ENCODE peak calls at places on chromosomes 11 and 22, in four cellular contexts. One of them, this sample, is unnamed.

GRCh38 chr11:66674964-66675602 is 2.6 kb downstream of the RBM4B start:
- DNase-seq in SK-MEL-5: no peak
- DNase-seq in NCI-H345: peak; percentile 29
- DNase-seq in A172: no peak
- DNase-seq in this sample: no peak

GRCh38 chr11:57224537-57224936 is 12.5 kb downstream of the APLNR start:
- DNase-seq in SK-MEL-5: no peak
- DNase-seq in NCI-H345: no peak
- DNase-seq in A172: peak; percentile 59
- DNase-seq in this sample: no peak

GRCh38 chr11:69127091-69127850 is 28.5 kb upstream of the SMIM38 start:
- DNase-seq in SK-MEL-5: no peak
- DNase-seq in NCI-H345: no peak
- DNase-seq in A172: no peak
- DNase-seq in this sample: no peak

GRCh38 chr11:110019659-110020058 is 73.5 kb upstream of the ZC3H12C start:
- DNase-seq in SK-MEL-5: no peak
- DNase-seq in NCI-H345: no peak
- DNase-seq in A172: no peak
- DNase-seq in this sample: no peak

GRCh38 chr22:40251106-40251505 is 73.4 kb downstream of the TNRC6B start:
- DNase-seq in SK-MEL-5: no peak
- DNase-seq in NCI-H345: no peak
- DNase-seq in A172: no peak
- DNase-seq in this sample: no peak

GRCh38 chr11:61833478-61833877 is 5.4 kb downstream of the FADS2 start:
- DNase-seq in SK-MEL-5: no peak
- DNase-seq in NCI-H345: peak; percentile 79
- DNase-seq in A172: no peak
- DNase-seq in this sample: no peak

GRCh38 chr11:102476812-102477211 is 24.2 kb upstream of the TMEM123 start:
- DNase-seq in SK-MEL-5: peak; percentile 67
- DNase-seq in NCI-H345: peak; percentile 39
- DNase-seq in A172: no peak
- DNase-seq in this sample: peak; percentile 31

GRCh38 chr11:94546886-94547285 is 3.2 kb downstream of the FUT4 start:
- DNase-seq in SK-MEL-5: no peak
- DNase-seq in NCI-H345: no peak
- DNase-seq in A172: no peak
- DNase-seq in this sample: no peak

GRCh38 chr11:116558504-116559252 is 214.1 kb downstream of the BUD13 start:
- DNase-seq in SK-MEL-5: no peak
- DNase-seq in NCI-H345: no peak
- DNase-seq in A172: peak; percentile 55
- DNase-seq in this sample: no peak

GRCh38 chr11:75869661-75870455 is 54.8 kb downstream of the UVRAG start:
- DNase-seq in SK-MEL-5: peak; percentile 13
- DNase-seq in NCI-H345: no peak
- DNase-seq in A172: no peak
- DNase-seq in this sample: no peak

GRCh38 chr22:19063581-19064353 is 58.4 kb downstream of the DGCR2 start:
- DNase-seq in SK-MEL-5: no peak
- DNase-seq in NCI-H345: no peak
- DNase-seq in A172: no peak
- DNase-seq in this sample: no peak

GRCh38 chr11:8092587-8093424 is 11.8 kb downstream of the TUB start:
- DNase-seq in SK-MEL-5: peak; percentile 86
- DNase-seq in NCI-H345: peak; percentile 81
- DNase-seq in A172: peak; percentile 78
- DNase-seq in this sample: peak; percentile 53

GRCh38 chr11:85955531-85955930 is 100.3 kb downstream of the CCDC83 start:
- DNase-seq in SK-MEL-5: peak; percentile 77
- DNase-seq in NCI-H345: no peak
- DNase-seq in A172: peak; percentile 29
- DNase-seq in this sample: no peak

GRCh38 chr11:75383246-75383645 is 16.1 kb upstream of the RPS3 start:
- DNase-seq in SK-MEL-5: no peak
- DNase-seq in NCI-H345: no peak
- DNase-seq in A172: no peak
- DNase-seq in this sample: no peak

GRCh38 chr11:119702261-119702591 is 26.8 kb downstream of the NECTIN1 start:
- DNase-seq in SK-MEL-5: no peak
- DNase-seq in NCI-H345: no peak
- DNase-seq in A172: peak; percentile 38
- DNase-seq in this sample: no peak

GRCh38 chr11:44403587-44404322 is 93.8 kb upstream of the ALX4 start:
- DNase-seq in SK-MEL-5: peak; percentile 28
- DNase-seq in NCI-H345: no peak
- DNase-seq in A172: no peak
- DNase-seq in this sample: no peak

GRCh38 chr11:128727811-128728431 is 34.0 kb downstream of the FLI1 start:
- DNase-seq in SK-MEL-5: no peak
- DNase-seq in NCI-H345: no peak
- DNase-seq in A172: no peak
- DNase-seq in this sample: no peak

GRCh38 chr11:108870373-108871020 is 205.6 kb downstream of the DDX10 start:
- DNase-seq in SK-MEL-5: no peak
- DNase-seq in NCI-H345: no peak
- DNase-seq in A172: peak; percentile 63
- DNase-seq in this sample: no peak

GRCh38 chr22:22123118-22123959 is 121.2 kb upstream of the VPREB1 start:
- DNase-seq in SK-MEL-5: peak; percentile 20
- DNase-seq in NCI-H345: no peak
- DNase-seq in A172: no peak
- DNase-seq in this sample: peak; percentile 4